ENCODE peak calls at places on chromosome 18, in four cellular contexts. W is A673, M is AG04449, E is mucosa of descending colon. V is an unnamed sample.

GRCh38 chr18:22332590-22332989 is 85.1 kb downstream of the CTAGE1 start:
- DNase-seq in W (peak), M (no peak), E (no peak), V (no peak)

GRCh38 chr18:68399721-68400120 is 315.2 kb downstream of the TMX3 start:
- DNase-seq in W (no peak), M (no peak), E (no peak), V (no peak)

GRCh38 chr18:54089749-54090459 is 134.6 kb downstream of the MBD2 start:
- DNase-seq in W (no peak), M (no peak), E (no peak), V (no peak)

GRCh38 chr18:48541026-48541746 is 2.4 kb downstream of the CTIF start:
- DNase-seq in W (peak), M (no peak), E (peak), V (no peak)

GRCh38 chr18:74337912-74338309 is 22.3 kb downstream of the C18orf63 start:
- DNase-seq in W (no peak), M (no peak), E (no peak), V (no peak)

GRCh38 chr18:54647176-54647575 is 56.1 kb downstream of the DYNAP start:
- DNase-seq in W (peak), M (no peak), E (no peak), V (no peak)

GRCh38 chr18:73283032-73283431 is 415.2 kb upstream of the NETO1 start:
- DNase-seq in W (no peak), M (no peak), E (no peak), V (no peak)

GRCh38 chr18:78652001-78652545 is 327.5 kb upstream of the SALL3 start:
- DNase-seq in W (no peak), M (no peak), E (no peak), V (no peak)

GRCh38 chr18:68916734-68917133 is 118.9 kb downstream of the CCDC102B start:
- DNase-seq in W (no peak), M (no peak), E (no peak), V (no peak)

GRCh38 chr18:35688757-35689156 is 107.2 kb downstream of the GALNT1 start:
- DNase-seq in W (no peak), M (no peak), E (no peak), V (no peak)

GRCh38 chr18:41887100-41887499 is 67.9 kb upstream of the PIK3C3 start:
- DNase-seq in W (no peak), M (no peak), E (no peak), V (no peak)

GRCh38 chr18:45738660-45739059 is 14.7 kb downstream of the SLC14A1 start:
- DNase-seq in W (no peak), M (no peak), E (no peak), V (no peak)

GRCh38 chr18:67608909-67609308 is 92.4 kb upstream of the DSEL start:
- DNase-seq in W (no peak), M (no peak), E (no peak), V (no peak)

GRCh38 chr18:64233855-64234254 is 85.0 kb upstream of the LINC00305 start:
- DNase-seq in W (no peak), M (no peak), E (no peak), V (no peak)

GRCh38 chr18:1914489-1914888 is 656.8 kb downstream of the METTL4 start:
- DNase-seq in W (peak), M (no peak), E (no peak), V (no peak)

GRCh38 chr18:13494879-13495465 is 231.4 kb downstream of the FAM210A start:
- DNase-seq in W (no peak), M (no peak), E (no peak), V (no peak)

GRCh38 chr18:23872701-23873550 is 141.6 kb upstream of the TTC39C start:
- DNase-seq in W (no peak), M (no peak), E (peak), V (no peak)

GRCh38 chr18:55477537-55478300 is 110.3 kb downstream of the TCF4 start:
- DNase-seq in W (no peak), M (no peak), E (no peak), V (no peak)

GRCh38 chr18:45839415-45840395 is 14.2 kb downstream of the SIGLEC15 start:
- DNase-seq in W (peak), M (no peak), E (peak), V (no peak)

GRCh38 chr18:77106331-77106730 is 26.3 kb downstream of the MBP start:
- DNase-seq in W (no peak), M (no peak), E (no peak), V (no peak)

DNA sequence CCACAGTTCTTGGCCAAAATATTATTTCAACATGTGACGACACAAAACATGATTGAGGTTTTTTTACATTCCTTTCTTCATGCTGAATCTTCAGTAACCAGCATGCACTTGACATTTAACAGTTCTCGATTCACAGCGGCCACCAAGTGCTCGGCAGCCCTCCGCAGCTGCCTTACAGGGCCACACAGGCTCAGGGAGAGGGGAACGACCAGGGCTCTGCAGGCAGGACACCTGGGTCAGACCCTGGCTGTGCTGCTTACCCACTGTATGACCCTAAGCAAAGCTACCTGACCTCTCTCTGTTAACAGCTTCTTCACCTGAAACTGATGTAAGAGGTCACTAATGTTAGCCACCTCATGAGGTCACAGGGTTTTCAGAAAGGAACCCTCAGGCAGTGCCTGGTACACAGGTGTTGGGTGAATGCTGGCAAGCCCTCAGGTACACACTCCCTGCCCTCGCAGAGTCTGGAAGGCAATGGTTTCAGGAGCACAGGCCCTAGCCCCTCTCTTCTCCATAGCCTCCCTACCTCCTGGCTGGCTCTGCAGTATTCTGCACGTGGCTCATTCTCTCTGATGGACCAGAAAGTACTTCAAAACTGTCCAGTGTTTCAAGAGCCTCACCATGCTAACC is 25.7 kb downstream of the TUBB6 start:
- DNase-seq in W (no peak), M (no peak), E (no peak), V (no peak)
- H3K4me3 ChIP-seq in W (no peak), M (no peak), E (no peak), V (no peak)

GRCh38 chr18:32847719-32848118 is 74.9 kb upstream of the KLHL14 start:
- DNase-seq in W (peak), M (no peak), E (no peak), V (no peak)
- TF ChIP-seq CTCF in W (no peak), M (no peak), E (no peak), V (no peak)

GRCh38 chr18:27540126-27540525 is 355.0 kb upstream of the CHST9 start:
- DNase-seq in W (no peak), M (no peak), E (no peak), V (no peak)
- H3K4me3 ChIP-seq in W (no peak), M (no peak), E (no peak), V (no peak)

GRCh38 chr18:3118195-3119010 is 101.4 kb downstream of the MYOM1 start:
- DNase-seq in W (no peak), M (no peak), E (no peak), V (no peak)

GRCh38 chr18:3120356-3120755 is 99.4 kb downstream of the MYOM1 start:
- DNase-seq in W (no peak), M (no peak), E (no peak), V (no peak)

GRCh38 chr18:3122851-3123250 is 96.9 kb downstream of the MYOM1 start:
- DNase-seq in W (no peak), M (no peak), E (no peak), V (no peak)

GRCh38 chr18:3119401-3120323 is 100.1 kb downstream of the MYOM1 start:
- DNase-seq in W (no peak), M (no peak), E (no peak), V (no peak)

DNA sequence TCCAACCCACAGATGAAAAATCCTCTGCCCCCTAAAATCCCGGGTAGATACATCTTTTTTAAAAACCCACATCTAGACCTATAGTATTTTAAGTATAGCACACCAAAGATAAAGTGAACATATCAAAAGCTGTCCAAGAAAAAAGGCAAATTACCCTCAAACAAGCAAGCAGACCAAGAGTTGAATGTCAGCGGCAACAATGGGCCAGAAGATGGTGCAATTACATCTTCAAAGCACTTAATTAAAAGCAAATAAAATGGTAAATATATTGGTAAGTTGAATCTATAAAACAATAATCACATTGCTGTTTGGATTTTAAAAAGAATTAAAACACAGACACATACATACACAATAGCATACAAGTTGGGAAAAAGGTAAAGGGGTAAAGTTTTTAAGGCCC is 98.5 kb downstream of the MYOM1 start:
- DNase-seq in W (no peak), M (no peak), E (no peak), V (no peak)
- TF ChIP-seq CTCF in W (no peak), M (no peak), E (no peak), V (no peak)

GRCh38 chr18:57050314-57050949 is 96.5 kb upstream of the BOD1L2 start:
- DNase-seq in W (no peak), M (no peak), E (peak), V (no peak)
- H3K4me3 ChIP-seq in W (no peak), M (no peak), E (no peak), V (no peak)

GRCh38 chr18:50009772-50010171 is 185.2 kb downstream of the MYO5B start:
- DNase-seq in W (peak), M (no peak), E (peak), V (no peak)
- TF ChIP-seq CTCF in W (peak), M (peak), E (peak), V (peak)

GRCh38 chr18:43919565-43919964 is 642.3 kb upstream of the SYT4 start:
- DNase-seq in W (no peak), M (no peak), E (no peak), V (no peak)
- H3K4me3 ChIP-seq in W (no peak), M (no peak), E (no peak), V (no peak)

DNA sequence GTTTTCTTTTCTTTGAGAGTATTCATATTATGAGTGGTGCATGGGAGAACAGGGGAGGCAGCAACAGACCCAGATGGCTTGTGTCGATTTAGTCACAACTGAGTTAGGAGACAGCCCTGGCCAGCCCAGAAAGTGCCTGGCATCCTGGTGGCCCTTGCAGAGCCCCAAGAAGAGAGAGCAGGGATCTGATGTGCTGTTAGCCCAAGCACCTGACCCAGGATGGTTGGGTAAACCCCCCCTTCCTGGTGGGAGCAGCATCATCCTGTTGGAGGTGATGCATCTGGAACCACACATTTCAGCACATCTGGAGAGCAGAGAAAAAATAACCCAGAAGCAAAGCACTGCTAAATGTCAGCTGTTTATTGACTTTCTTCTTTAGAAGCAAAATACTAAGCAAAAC is 100.3 kb upstream of the SMIM21 start:
- DNase-seq in W (no peak), M (no peak), E (no peak), V (no peak)
- TF ChIP-seq CTCF in W (no peak), M (no peak), E (no peak), V (no peak)